ENCODE peak calls at places on chromosomes 11 and 22, in seven cellular contexts. One of them, this sample, is unnamed.
A peak's percentile ranks its signal among the peaks of the same experiment; 100 is the strongest.

GRCh38 chr11:74493816-74494630 is 499 bp upstream of the LIPT2 start:
- DNase-seq in activated CD8-positive, alpha-beta memory T cell treated with anti-CD3 and anti-CD28 coated beads, Interleukin-2, amount 50 U/mL, for 48 hours: no peak
- DNase-seq in amygdala: no peak
- DNase-seq in bronchial epithelial cell: peak; percentile 97
- DNase-seq in EL: peak; percentile 73
- DNase-seq in upper lobe of right lung: no peak
- DNase-seq in NCI-H146: peak; percentile 40
- DNase-seq in this sample: peak; percentile 52

GRCh38 chr11:79708319-79708928 is 267.6 kb upstream of the TENM4 start:
- DNase-seq in NCI-H146: peak; percentile 15
- DNase-seq in upper lobe of right lung: no peak
- DNase-seq in EL: peak; percentile 42
- DNase-seq in amygdala: no peak
- DNase-seq in activated CD8-positive, alpha-beta memory T cell treated with anti-CD3 and anti-CD28 coated beads, Interleukin-2, amount 50 U/mL, for 48 hours: no peak
- DNase-seq in bronchial epithelial cell: peak; percentile 60
- DNase-seq in this sample: peak; percentile 76

GRCh38 chr11:65719887-65720236 is 736 bp downstream of the RNASEH2C start:
- DNase-seq in EL: peak; percentile 50
- DNase-seq in NCI-H146: no peak
- DNase-seq in amygdala: no peak
- DNase-seq in bronchial epithelial cell: peak; percentile 24
- DNase-seq in upper lobe of right lung: peak; percentile 69
- DNase-seq in activated CD8-positive, alpha-beta memory T cell treated with anti-CD3 and anti-CD28 coated beads, Interleukin-2, amount 50 U/mL, for 48 hours: no peak
- DNase-seq in this sample: peak; percentile 50

GRCh38 chr22:29481265-29482000 is 1.4 kb downstream of the NEFH start:
- DNase-seq in EL: peak; percentile 15
- DNase-seq in upper lobe of right lung: no peak
- DNase-seq in bronchial epithelial cell: no peak
- DNase-seq in amygdala: no peak
- DNase-seq in activated CD8-positive, alpha-beta memory T cell treated with anti-CD3 and anti-CD28 coated beads, Interleukin-2, amount 50 U/mL, for 48 hours: no peak
- DNase-seq in NCI-H146: no peak
- DNase-seq in this sample: no peak

GRCh38 chr11:56783448-56784041 is 35.0 kb upstream of the OR9G4 start:
- DNase-seq in bronchial epithelial cell: peak; percentile 66
- DNase-seq in upper lobe of right lung: no peak
- DNase-seq in NCI-H146: peak; percentile 48
- DNase-seq in activated CD8-positive, alpha-beta memory T cell treated with anti-CD3 and anti-CD28 coated beads, Interleukin-2, amount 50 U/mL, for 48 hours: no peak
- DNase-seq in EL: peak; percentile 37
- DNase-seq in amygdala: no peak
- DNase-seq in this sample: peak; percentile 70

GRCh38 chr11:11976476-11977187 is 31.8 kb downstream of the DKK3 start:
- DNase-seq in amygdala: no peak
- DNase-seq in NCI-H146: no peak
- DNase-seq in upper lobe of right lung: peak; percentile 61
- DNase-seq in activated CD8-positive, alpha-beta memory T cell treated with anti-CD3 and anti-CD28 coated beads, Interleukin-2, amount 50 U/mL, for 48 hours: no peak
- DNase-seq in bronchial epithelial cell: no peak
- DNase-seq in EL: no peak
- DNase-seq in this sample: peak; percentile 67

GRCh38 chr11:35927730-35928129 is 16.1 kb upstream of the LDLRAD3 start:
- DNase-seq in bronchial epithelial cell: peak; percentile 97
- DNase-seq in EL: no peak
- DNase-seq in amygdala: no peak
- DNase-seq in upper lobe of right lung: peak; percentile 89
- DNase-seq in NCI-H146: peak; percentile 21
- DNase-seq in activated CD8-positive, alpha-beta memory T cell treated with anti-CD3 and anti-CD28 coated beads, Interleukin-2, amount 50 U/mL, for 48 hours: no peak
- DNase-seq in this sample: peak; percentile 39

GRCh38 chr11:113875414-113876073 is at the start of gene USP28:
- DNase-seq in upper lobe of right lung: peak; percentile 99
- DNase-seq in EL: peak; percentile 96
- DNase-seq in amygdala: peak; percentile 93
- DNase-seq in activated CD8-positive, alpha-beta memory T cell treated with anti-CD3 and anti-CD28 coated beads, Interleukin-2, amount 50 U/mL, for 48 hours: peak; percentile 94
- DNase-seq in NCI-H146: peak; percentile 96
- DNase-seq in bronchial epithelial cell: peak; percentile 76
- DNase-seq in this sample: peak; percentile 99

GRCh38 chr22:39030705-39031104 is 9.8 kb downstream of the APOBEC3D start:
- DNase-seq in NCI-H146: no peak
- DNase-seq in activated CD8-positive, alpha-beta memory T cell treated with anti-CD3 and anti-CD28 coated beads, Interleukin-2, amount 50 U/mL, for 48 hours: no peak
- DNase-seq in bronchial epithelial cell: no peak
- DNase-seq in EL: no peak
- DNase-seq in upper lobe of right lung: no peak
- DNase-seq in amygdala: no peak
- DNase-seq in this sample: no peak

GRCh38 chr22:44207981-44208317 is 27.2 kb downstream of the PARVG start:
- DNase-seq in EL: no peak
- DNase-seq in bronchial epithelial cell: no peak
- DNase-seq in NCI-H146: no peak
- DNase-seq in amygdala: no peak
- DNase-seq in upper lobe of right lung: no peak
- DNase-seq in activated CD8-positive, alpha-beta memory T cell treated with anti-CD3 and anti-CD28 coated beads, Interleukin-2, amount 50 U/mL, for 48 hours: no peak
- DNase-seq in this sample: no peak

GRCh38 chr22:44045171-44045570 is 21.1 kb downstream of the PARVB start:
- DNase-seq in upper lobe of right lung: no peak
- DNase-seq in amygdala: no peak
- DNase-seq in bronchial epithelial cell: peak; percentile 16
- DNase-seq in activated CD8-positive, alpha-beta memory T cell treated with anti-CD3 and anti-CD28 coated beads, Interleukin-2, amount 50 U/mL, for 48 hours: no peak
- DNase-seq in NCI-H146: no peak
- DNase-seq in EL: peak; percentile 47
- DNase-seq in this sample: no peak

GRCh38 chr22:26995222-26995621 is 337.8 kb downstream of the MIAT start:
- DNase-seq in bronchial epithelial cell: no peak
- DNase-seq in EL: no peak
- DNase-seq in NCI-H146: no peak
- DNase-seq in amygdala: no peak
- DNase-seq in activated CD8-positive, alpha-beta memory T cell treated with anti-CD3 and anti-CD28 coated beads, Interleukin-2, amount 50 U/mL, for 48 hours: no peak
- DNase-seq in upper lobe of right lung: no peak
- DNase-seq in this sample: no peak

GRCh38 chr22:32337015-32337414 is 20.7 kb upstream of the RFPL3 start:
- DNase-seq in amygdala: no peak
- DNase-seq in bronchial epithelial cell: no peak
- DNase-seq in NCI-H146: no peak
- DNase-seq in EL: no peak
- DNase-seq in upper lobe of right lung: no peak
- DNase-seq in activated CD8-positive, alpha-beta memory T cell treated with anti-CD3 and anti-CD28 coated beads, Interleukin-2, amount 50 U/mL, for 48 hours: peak; percentile 10
- DNase-seq in this sample: no peak

GRCh38 chr11:17443926-17444690 is 32.5 kb downstream of the ABCC8 start:
- DNase-seq in upper lobe of right lung: no peak
- DNase-seq in activated CD8-positive, alpha-beta memory T cell treated with anti-CD3 and anti-CD28 coated beads, Interleukin-2, amount 50 U/mL, for 48 hours: no peak
- DNase-seq in NCI-H146: no peak
- DNase-seq in bronchial epithelial cell: no peak
- DNase-seq in amygdala: no peak
- DNase-seq in EL: no peak
- DNase-seq in this sample: peak; percentile 76

GRCh38 chr11:44621784-44622183 is 56.3 kb downstream of the CD82 start:
- DNase-seq in EL: no peak
- DNase-seq in amygdala: no peak
- DNase-seq in NCI-H146: no peak
- DNase-seq in bronchial epithelial cell: no peak
- DNase-seq in activated CD8-positive, alpha-beta memory T cell treated with anti-CD3 and anti-CD28 coated beads, Interleukin-2, amount 50 U/mL, for 48 hours: peak; percentile 46
- DNase-seq in upper lobe of right lung: no peak
- DNase-seq in this sample: no peak

GRCh38 chr22:30370681-30371080 is 13.9 kb downstream of the CCDC157 start:
- DNase-seq in bronchial epithelial cell: no peak
- DNase-seq in NCI-H146: no peak
- DNase-seq in upper lobe of right lung: no peak
- DNase-seq in amygdala: no peak
- DNase-seq in activated CD8-positive, alpha-beta memory T cell treated with anti-CD3 and anti-CD28 coated beads, Interleukin-2, amount 50 U/mL, for 48 hours: no peak
- DNase-seq in EL: no peak
- DNase-seq in this sample: no peak

GRCh38 chr11:76604652-76605241 is 65.8 kb downstream of the LRRC32 start:
- DNase-seq in amygdala: no peak
- DNase-seq in activated CD8-positive, alpha-beta memory T cell treated with anti-CD3 and anti-CD28 coated beads, Interleukin-2, amount 50 U/mL, for 48 hours: no peak
- DNase-seq in bronchial epithelial cell: no peak
- DNase-seq in upper lobe of right lung: no peak
- DNase-seq in EL: peak; percentile 65
- DNase-seq in NCI-H146: no peak
- DNase-seq in this sample: no peak

GRCh38 chr11:77658213-77659013 is 20.8 kb upstream of the CLNS1A start:
- DNase-seq in EL: no peak
- DNase-seq in upper lobe of right lung: no peak
- DNase-seq in amygdala: no peak
- DNase-seq in NCI-H146: no peak
- DNase-seq in bronchial epithelial cell: peak; percentile 15
- DNase-seq in activated CD8-positive, alpha-beta memory T cell treated with anti-CD3 and anti-CD28 coated beads, Interleukin-2, amount 50 U/mL, for 48 hours: no peak
- DNase-seq in this sample: no peak

GRCh38 chr11:112002491-112003216 is 22.6 kb upstream of the DLAT start:
- DNase-seq in amygdala: no peak
- DNase-seq in bronchial epithelial cell: no peak
- DNase-seq in upper lobe of right lung: no peak
- DNase-seq in activated CD8-positive, alpha-beta memory T cell treated with anti-CD3 and anti-CD28 coated beads, Interleukin-2, amount 50 U/mL, for 48 hours: no peak
- DNase-seq in EL: no peak
- DNase-seq in NCI-H146: no peak
- DNase-seq in this sample: no peak

GRCh38 chr11:57530596-57531507 is at the start of gene TIMM10:
- DNase-seq in amygdala: peak; percentile 95
- DNase-seq in EL: peak; percentile 97
- DNase-seq in activated CD8-positive, alpha-beta memory T cell treated with anti-CD3 and anti-CD28 coated beads, Interleukin-2, amount 50 U/mL, for 48 hours: peak; percentile 92
- DNase-seq in upper lobe of right lung: peak; percentile 97
- DNase-seq in NCI-H146: peak; percentile 99
- DNase-seq in bronchial epithelial cell: peak; percentile 97
- DNase-seq in this sample: peak; percentile 100

GRCh38 chr11:118868659-118869058 is 15.0 kb upstream of the CXCR5 start:
- DNase-seq in NCI-H146: no peak
- DNase-seq in bronchial epithelial cell: no peak
- DNase-seq in activated CD8-positive, alpha-beta memory T cell treated with anti-CD3 and anti-CD28 coated beads, Interleukin-2, amount 50 U/mL, for 48 hours: no peak
- DNase-seq in upper lobe of right lung: no peak
- DNase-seq in amygdala: no peak
- DNase-seq in EL: no peak
- DNase-seq in this sample: no peak

GRCh38 chr11:73760066-73760679 is 701 bp downstream of the RAB6A start:
- DNase-seq in NCI-H146: peak; percentile 43
- DNase-seq in EL: peak; percentile 41
- DNase-seq in amygdala: no peak
- DNase-seq in activated CD8-positive, alpha-beta memory T cell treated with anti-CD3 and anti-CD28 coated beads, Interleukin-2, amount 50 U/mL, for 48 hours: peak; percentile 56
- DNase-seq in bronchial epithelial cell: no peak
- DNase-seq in upper lobe of right lung: peak; percentile 81
- DNase-seq in this sample: peak; percentile 69

GRCh38 chr11:10439924-10440323 is 15.1 kb upstream of the AMPD3 start:
- DNase-seq in amygdala: no peak
- DNase-seq in EL: no peak
- DNase-seq in activated CD8-positive, alpha-beta memory T cell treated with anti-CD3 and anti-CD28 coated beads, Interleukin-2, amount 50 U/mL, for 48 hours: no peak
- DNase-seq in upper lobe of right lung: no peak
- DNase-seq in NCI-H146: no peak
- DNase-seq in bronchial epithelial cell: no peak
- DNase-seq in this sample: no peak

This sample was measured in NCI-H69.